ENCODE peak calls at places on chromosomes 6 and 20, in seven cellular contexts. N is IMR-90, L is HepG2, A is GM23248, Y is PC-3, E is PC-9, O is neural progenitor cell. X is an unnamed sample.

GRCh38 chr6:160355001-160355400 is 6.8 kb downstream of the SLC22A3 start:
- DNase-seq in N (no peak), L (no peak), A (peak), Y (peak), E (no peak), O (no peak), X (no peak)

GRCh38 chr6:160133441-160134336 is 12.1 kb downstream of the SLC22A1 start:
- DNase-seq in N (no peak), L (no peak), A (no peak), Y (no peak), E (no peak), O (no peak), X (no peak)

GRCh38 chr6:120871416-120872261 is 462.6 kb downstream of the TBC1D32 start:
- DNase-seq in N (no peak), L (no peak), A (no peak), Y (no peak), E (peak), O (no peak), X (peak)

GRCh38 chr20:37453836-37454235 is 67.2 kb upstream of the NNAT start:
- DNase-seq in N (no peak), L (no peak), A (no peak), Y (no peak), E (no peak), O (no peak), X (no peak)

GRCh38 chr6:105067329-105067728 is 110.4 kb downstream of the LIN28B start:
- DNase-seq in N (no peak), L (peak), A (no peak), Y (no peak), E (no peak), O (no peak), X (no peak)

GRCh38 chr6:26360451-26361416 is 4.3 kb upstream of the BTN3A2 start:
- DNase-seq in N (no peak), L (no peak), A (no peak), Y (no peak), E (no peak), O (no peak), X (no peak)

GRCh38 chr6:169266746-169267629 is 13.3 kb upstream of the THBS2 start:
- DNase-seq in N (peak), L (no peak), A (peak), Y (peak), E (no peak), O (no peak), X (peak)

GRCh38 chr6:45556828-45557227 is 179.1 kb upstream of the SUPT3H start:
- DNase-seq in N (no peak), L (no peak), A (no peak), Y (no peak), E (no peak), O (no peak), X (no peak)

GRCh38 chr6:87393026-87393622 is 14.6 kb upstream of the CFAP206 start:
- DNase-seq in N (peak), L (peak), A (peak), Y (peak), E (peak), O (peak), X (no peak)

GRCh38 chr6:44329858-44330257 is 12.6 kb upstream of the SPATS1 start:
- DNase-seq in N (no peak), L (no peak), A (no peak), Y (no peak), E (no peak), O (no peak), X (no peak)

GRCh38 chr6:53530346-53530745 is 14.6 kb downstream of the GCLC start:
- DNase-seq in N (peak), L (no peak), A (peak), Y (no peak), E (no peak), O (peak), X (no peak)

GRCh38 chr20:54123587-54124180 is 50.1 kb downstream of the CYP24A1 start:
- DNase-seq in N (peak), L (peak), A (peak), Y (peak), E (peak), O (peak), X (peak)

GRCh38 chr20:33791540-33791939 is 19.6 kb upstream of the CHMP4B start:
- DNase-seq in N (no peak), L (no peak), A (no peak), Y (no peak), E (no peak), O (no peak), X (no peak)

GRCh38 chr6:101597711-101598110 is 204.2 kb downstream of the GRIK2 start:
- DNase-seq in N (peak), L (no peak), A (peak), Y (no peak), E (no peak), O (peak), X (peak)

GRCh38 chr20:38806855-38807655 is 1.6 kb downstream of the PPP1R16B start:
- DNase-seq in N (no peak), L (no peak), A (no peak), Y (no peak), E (no peak), O (peak), X (peak)

GRCh38 chr6:156378853-156379252 is 398.3 kb upstream of the ARID1B start:
- DNase-seq in N (no peak), L (no peak), A (no peak), Y (no peak), E (no peak), O (no peak), X (no peak)

GRCh38 chr6:15491255-15491985 is 171.4 kb downstream of the DTNBP1 start:
- DNase-seq in N (peak), L (peak), A (peak), Y (peak), E (peak), O (peak), X (peak)

GRCh38 chr20:24622856-24623255 is 153.4 kb downstream of the SYNDIG1 start:
- DNase-seq in N (no peak), L (no peak), A (no peak), Y (no peak), E (no peak), O (no peak), X (no peak)

GRCh38 chr20:4099905-4100675 is 84.7 kb upstream of the RNF24 start:
- DNase-seq in N (peak), L (no peak), A (peak), Y (no peak), E (no peak), O (no peak), X (no peak)

GRCh38 chr6:17482711-17483110 is 89.3 kb downstream of the CAP2 start:
- DNase-seq in N (no peak), L (no peak), A (no peak), Y (no peak), E (no peak), O (no peak), X (no peak)

GRCh38 chr6:32191696-32192607 is 491 bp downstream of the GPSM3 start:
- DNase-seq in N (no peak), L (no peak), A (no peak), Y (no peak), E (no peak), O (no peak), X (peak)

GRCh38 chr6:147509900-147510299 is 1.4 kb downstream of the SAMD5 start:
- DNase-seq in N (no peak), L (peak), A (no peak), Y (no peak), E (no peak), O (no peak), X (no peak)

GRCh38 chr6:38567436-38567835 is 72.3 kb downstream of the BTBD9 start:
- DNase-seq in N (peak), L (no peak), A (peak), Y (peak), E (peak), O (no peak), X (peak)

GRCh38 chr6:31634969-31635575 is 14.6 kb downstream of the PRRC2A start:
- DNase-seq in N (no peak), L (no peak), A (no peak), Y (no peak), E (no peak), O (no peak), X (peak)

GRCh38 chr6:128036808-128037570 is 136.1 kb upstream of the THEMIS start:
- DNase-seq in N (no peak), L (no peak), A (peak), Y (no peak), E (no peak), O (no peak), X (no peak)

GRCh38 chr6:119355890-119356289 is 6.3 kb upstream of the MAN1A1 start:
- DNase-seq in N (no peak), L (no peak), A (no peak), Y (no peak), E (no peak), O (no peak), X (no peak)

GRCh38 chr20:63492982-63493381 is 5.9 kb downstream of the EEF1A2 start:
- DNase-seq in N (no peak), L (no peak), A (no peak), Y (no peak), E (no peak), O (no peak), X (peak)

GRCh38 chr20:32124916-32125454 is 15.5 kb downstream of the TM9SF4 start:
- DNase-seq in N (no peak), L (no peak), A (no peak), Y (no peak), E (no peak), O (no peak), X (no peak)

GRCh38 chr6:54335871-54336270 is 27.6 kb downstream of the TINAG start:
- DNase-seq in N (peak), L (peak), A (peak), Y (peak), E (peak), O (no peak), X (peak)

GRCh38 chr20:25286917-25287316 is 39.0 kb downstream of the PYGB start:
- DNase-seq in N (no peak), L (no peak), A (no peak), Y (no peak), E (no peak), O (no peak), X (peak)

GRCh38 chr6:113172531-113172966 is 684.6 kb upstream of the MARCKS start:
- DNase-seq in N (no peak), L (no peak), A (no peak), Y (no peak), E (no peak), O (no peak), X (peak)

DNA sequence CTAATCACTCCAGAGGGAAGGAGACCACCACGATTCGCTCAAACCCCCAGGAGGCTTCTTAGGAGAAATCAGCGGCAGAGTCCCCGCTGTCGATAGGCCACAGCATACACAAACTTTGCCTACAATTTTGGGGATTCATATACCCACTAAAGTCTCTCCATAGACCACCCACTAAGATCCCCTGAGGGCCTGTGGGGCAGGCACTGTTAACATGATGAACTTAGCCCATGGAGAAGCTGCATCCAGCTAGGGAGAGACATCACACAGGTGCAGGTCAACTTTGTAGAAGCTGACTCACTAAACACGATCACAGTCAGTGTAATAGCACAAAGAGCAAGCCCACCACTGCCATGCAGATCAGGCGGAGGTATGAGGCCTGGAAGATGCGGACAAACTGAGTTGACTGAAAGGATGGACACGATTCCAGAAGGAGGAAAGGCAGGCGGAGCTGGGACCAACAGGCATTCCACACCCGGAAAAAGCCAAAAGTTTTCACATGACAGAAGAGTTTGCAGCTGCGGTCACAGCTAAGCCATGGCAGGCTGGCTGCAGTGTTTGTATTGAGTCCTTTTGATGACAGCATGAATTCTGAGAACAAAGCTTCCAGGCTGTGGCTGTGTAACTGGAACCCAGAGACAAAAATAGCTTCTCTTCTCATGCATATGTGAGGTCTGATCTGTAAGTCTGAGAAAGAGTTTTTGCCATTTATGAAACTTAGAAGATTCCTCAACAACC is 75.7 kb upstream of the QKI start:
- DNase-seq in N (peak), L (no peak), A (peak), Y (no peak), E (no peak), O (peak), X (peak)
- H2AFZ ChIP-seq in N (peak), L (no peak), A (peak), Y (no peak), E (no peak), O (peak), X (peak)

GRCh38 chr6:106119526-106119925 is 33.4 kb downstream of the PRDM1 start:
- DNase-seq in N (no peak), L (no peak), A (no peak), Y (peak), E (peak), O (no peak), X (no peak)
- H2AFZ ChIP-seq in N (peak), L (no peak), A (no peak), Y (peak), E (peak), O (no peak), X (no peak)

GRCh38 chr6:145865595-145865994 is 51.0 kb upstream of the FBXO30 start:
- DNase-seq in N (no peak), L (no peak), A (no peak), Y (no peak), E (no peak), O (no peak), X (no peak)

GRCh38 chr6:145865175-145865574 is 50.6 kb upstream of the FBXO30 start:
- DNase-seq in N (no peak), L (no peak), A (no peak), Y (no peak), E (no peak), O (peak), X (no peak)

GRCh38 chr6:145863396-145863795 is 48.8 kb upstream of the FBXO30 start:
- DNase-seq in N (no peak), L (no peak), A (no peak), Y (no peak), E (no peak), O (no peak), X (no peak)

GRCh38 chr6:145863988-145864616 is 49.5 kb upstream of the FBXO30 start:
- DNase-seq in N (no peak), L (no peak), A (no peak), Y (no peak), E (no peak), O (no peak), X (no peak)

GRCh38 chr6:145866449-145867401 is 52.1 kb upstream of the FBXO30 start:
- DNase-seq in N (no peak), L (no peak), A (no peak), Y (no peak), E (no peak), O (no peak), X (peak)
- H2AFZ ChIP-seq in N (no peak), L (no peak), A (no peak), Y (no peak), E (no peak), O (no peak), X (no peak)

GRCh38 chr20:35254448-35254999 is 23.4 kb downstream of the MMP24OS start:
- DNase-seq in N (no peak), L (no peak), A (no peak), Y (no peak), E (no peak), O (no peak), X (no peak)
- H2AFZ ChIP-seq in N (no peak), L (no peak), A (no peak), Y (no peak), E (no peak), O (no peak), X (no peak)

GRCh38 chr6:166810864-166811263 is 145.5 kb downstream of the RNASET2 start:
- DNase-seq in N (no peak), L (no peak), A (no peak), Y (no peak), E (no peak), O (no peak), X (no peak)
- H2AFZ ChIP-seq in N (no peak), L (no peak), A (no peak), Y (no peak), E (no peak), O (no peak), X (no peak)

GRCh38 chr6:122832515-122833228 is 43.6 kb downstream of the SMPDL3A start:
- DNase-seq in N (no peak), L (no peak), A (no peak), Y (peak), E (no peak), O (no peak), X (no peak)
- H2AFZ ChIP-seq in N (no peak), L (no peak), A (no peak), Y (no peak), E (no peak), O (no peak), X (no peak)

GRCh38 chr6:152566040-152566875 is 70.9 kb downstream of the SYNE1 start:
- DNase-seq in N (no peak), L (no peak), A (no peak), Y (no peak), E (no peak), O (no peak), X (no peak)
- H2AFZ ChIP-seq in N (no peak), L (no peak), A (peak), Y (no peak), E (no peak), O (no peak), X (no peak)

GRCh38 chr6:84392292-84392691 is 164.8 kb upstream of the CEP162 start:
- DNase-seq in N (no peak), L (no peak), A (no peak), Y (no peak), E (no peak), O (no peak), X (no peak)

DNA sequence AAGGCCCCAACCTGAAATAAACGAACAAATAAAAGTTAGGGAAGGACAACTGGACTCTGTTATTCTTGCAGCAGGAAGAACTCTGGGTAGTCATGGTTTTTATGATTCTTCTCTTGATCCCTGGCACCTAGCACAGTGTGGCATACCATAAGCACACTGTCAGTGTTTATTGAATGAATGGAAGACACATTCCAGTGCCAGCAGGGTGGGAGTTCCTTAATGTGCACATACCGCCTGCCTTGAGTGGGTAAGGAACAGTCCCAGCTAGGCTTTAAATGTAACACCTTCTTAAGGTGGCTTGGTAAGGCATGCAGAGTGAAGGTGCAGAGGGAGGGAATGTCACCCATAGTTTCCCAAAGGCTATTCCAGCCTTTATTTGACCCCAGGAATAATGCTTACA is 162.9 kb upstream of the CEP162 start:
- DNase-seq in N (no peak), L (no peak), A (peak), Y (no peak), E (no peak), O (no peak), X (peak)
- H2AFZ ChIP-seq in N (no peak), L (no peak), A (no peak), Y (no peak), E (no peak), O (no peak), X (no peak)

GRCh38 chr6:107985701-107986100 is 27.7 kb upstream of the SEC63 start:
- DNase-seq in N (no peak), L (no peak), A (no peak), Y (no peak), E (no peak), O (no peak), X (no peak)

GRCh38 chr6:107981695-107982094 is 23.7 kb upstream of the SEC63 start:
- DNase-seq in N (no peak), L (no peak), A (no peak), Y (no peak), E (no peak), O (no peak), X (no peak)

GRCh38 chr6:107977283-107977682 is 19.3 kb upstream of the SEC63 start:
- DNase-seq in N (peak), L (no peak), A (peak), Y (peak), E (no peak), O (peak), X (peak)

GRCh38 chr6:107987805-107988204 is 29.8 kb upstream of the SEC63 start:
- DNase-seq in N (no peak), L (no peak), A (no peak), Y (no peak), E (no peak), O (no peak), X (no peak)

GRCh38 chr6:107982511-107982910 is 24.5 kb upstream of the SEC63 start:
- DNase-seq in N (no peak), L (no peak), A (no peak), Y (no peak), E (no peak), O (no peak), X (no peak)
- H2AFZ ChIP-seq in N (no peak), L (no peak), A (no peak), Y (no peak), E (no peak), O (peak), X (no peak)